ENCODE peak calls at places on chromosome 4, in ten cellular contexts. H, Q, K, D, C, G, T, B, S and L are unnamed samples.

GRCh38 chr4:183256756-183257385 is 63.2 kb downstream of the CLDN22 start:
- DNase-seq in B (peak), H (peak), G (peak), D (peak), C (peak), Q (no peak), S (no peak), T (no peak), K (peak), L (peak)

GRCh38 chr4:122341906-122342305 is 36.9 kb upstream of the ADAD1 start:
- DNase-seq in S (peak), K (no peak), B (no peak), T (no peak), Q (no peak), D (no peak), G (no peak), H (no peak), C (no peak), L (peak)

GRCh38 chr4:112277705-112278448 is 7.8 kb downstream of the TIFA start:
- DNase-seq in H (no peak), K (no peak), G (no peak), Q (no peak), C (no peak), D (no peak), S (no peak), T (no peak), B (no peak), L (no peak)

GRCh38 chr4:181909368-181909767 is 333.8 kb upstream of the TENM3 start:
- DNase-seq in Q (no peak), D (no peak), G (no peak), S (peak), B (no peak), H (no peak), K (no peak), C (no peak), T (no peak), L (peak)

GRCh38 chr4:56704074-56704473 is 23.0 kb upstream of the HOPX start:
- DNase-seq in B (no peak), S (no peak), H (no peak), K (no peak), Q (no peak), D (no peak), T (no peak), G (no peak), C (no peak), L (no peak)

GRCh38 chr4:39660045-39660444 is 21.4 kb upstream of the SMIM14 start:
- DNase-seq in B (no peak), K (no peak), S (no peak), D (no peak), C (no peak), G (no peak), H (no peak), Q (no peak), T (no peak), L (peak)

GRCh38 chr4:179415842-179416223 is 1973.6 kb upstream of the AGA start:
- DNase-seq in B (no peak), G (no peak), S (no peak), Q (no peak), H (no peak), K (no peak), T (no peak), C (no peak), D (no peak), L (no peak)

GRCh38 chr4:4541040-4541631 is 712 bp downstream of the STX18 start:
- DNase-seq in G (peak), Q (no peak), T (no peak), H (peak), S (peak), D (no peak), K (no peak), C (no peak), B (peak), L (peak)

GRCh38 chr4:78711676-78712075 is 64.5 kb upstream of the BMP2K start:
- DNase-seq in H (no peak), C (no peak), S (no peak), K (no peak), D (no peak), B (no peak), T (no peak), G (no peak), Q (no peak), L (no peak)

GRCh38 chr4:181350578-181351420 is 892.4 kb upstream of the TENM3 start:
- DNase-seq in S (no peak), K (no peak), Q (no peak), B (no peak), C (no peak), T (no peak), G (no peak), D (no peak), H (no peak), L (no peak)

GRCh38 chr4:7103031-7103598 is 35.3 kb upstream of the GRPEL1 start:
- DNase-seq in K (peak), S (peak), D (peak), C (peak), B (no peak), T (peak), G (peak), H (peak), Q (peak), L (peak)

GRCh38 chr4:24394041-24394440 is 190.3 kb downstream of the DHX15 start:
- DNase-seq in C (no peak), T (no peak), K (no peak), G (no peak), H (no peak), D (no peak), B (no peak), Q (no peak), S (peak), L (peak)

GRCh38 chr4:30443289-30443688 is 276.9 kb upstream of the PCDH7 start:
- DNase-seq in H (no peak), C (no peak), Q (no peak), T (no peak), S (no peak), B (no peak), G (no peak), D (no peak), K (no peak), L (no peak)